ENCODE peak calls at places on chromosomes 12 and 14, in ten cellular contexts. Z, E, I, T, A, N, R, M, O and Y are unnamed samples. For H3K4me1 and H3K9me3, the result is how much of the 10 kb centered on the place peaks cover.

GRCh38 chr12:130147875-130148596 is 14.2 kb upstream of the FZD10 start:
- DNase-seq in T (no peak), I (no peak), N (no peak), R (no peak), Z (no peak), M (no peak), E (no peak), O (no peak), A (no peak), Y (no peak)

GRCh38 chr12:19196959-19197630 is 67.6 kb downstream of the PLEKHA5 start:
- DNase-seq in M (no peak), R (no peak), Z (no peak), N (no peak), A (no peak), O (no peak), E (no peak), T (no peak), I (no peak), Y (no peak)

GRCh38 chr14:58635041-58635440 is 2.7 kb upstream of the DACT1 start:
- DNase-seq in O (no peak), N (no peak), Z (no peak), E (no peak), M (no peak), A (no peak), R (no peak), T (no peak), I (no peak), Y (no peak)

GRCh38 chr12:6699989-6700645 is 498 bp downstream of the PIANP start:
- DNase-seq in E (no peak), T (no peak), A (peak), O (no peak), N (no peak), R (no peak), M (no peak), I (no peak), Z (no peak), Y (no peak)

GRCh38 chr14:89684139-89684538 is 267.1 kb upstream of the FOXN3 start:
- DNase-seq in M (no peak), Z (no peak), E (no peak), R (no peak), T (no peak), O (no peak), N (no peak), A (no peak), I (no peak), Y (no peak)

GRCh38 chr14:33460119-33460518 is 490.8 kb downstream of the EGLN3 start:
- DNase-seq in E (no peak), M (no peak), T (no peak), N (no peak), Z (no peak), A (peak), R (no peak), O (no peak), I (no peak), Y (no peak)

GRCh38 chr12:93827669-93828068 is 150.5 kb downstream of the CRADD start:
- DNase-seq in M (no peak), N (no peak), E (no peak), T (no peak), I (no peak), Z (no peak), O (peak), A (no peak), R (no peak), Y (no peak)

GRCh38 chr12:7716391-7716790 is 5.2 kb downstream of the DPPA3 start:
- DNase-seq in Z (no peak), N (no peak), E (peak), I (no peak), A (no peak), T (peak), O (no peak), R (no peak), M (no peak), Y (no peak)

GRCh38 chr14:81176224-81176623 is 44.5 kb downstream of the GTF2A1 start:
- DNase-seq in I (peak), N (no peak), E (no peak), R (no peak), A (no peak), Z (peak), M (peak), O (no peak), T (no peak), Y (no peak)

GRCh38 chr12:76158518-76159321 is 74.2 kb upstream of the NAP1L1 start:
- DNase-seq in I (peak), Z (peak), N (no peak), O (peak), M (peak), T (peak), E (peak), R (peak), A (no peak), Y (peak)

GRCh38 chr12:3293446-3294161 is 197.4 kb upstream of the PRMT8 start:
- DNase-seq in T (peak), Z (no peak), N (no peak), A (no peak), M (no peak), R (no peak), O (peak), I (no peak), E (no peak), Y (no peak)

GRCh38 chr12:108663324-108664015 is 29.8 kb upstream of the SELPLG start:
- DNase-seq in M (no peak), N (no peak), Z (no peak), E (no peak), R (no peak), T (no peak), O (no peak), I (no peak), A (no peak), Y (no peak)

GRCh38 chr12:108666326-108666995 is 32.8 kb upstream of the SELPLG start:
- DNase-seq in A (no peak), R (no peak), Z (no peak), T (no peak), E (no peak), O (no peak), M (no peak), N (peak), I (peak), Y (no peak)

GRCh38 chr12:108667349-108667748 is 33.7 kb upstream of the SELPLG start:
- DNase-seq in M (no peak), Z (no peak), E (no peak), R (no peak), O (no peak), T (no peak), A (no peak), N (no peak), I (no peak), Y (no peak)

GRCh38 chr12:108664338-108665258 is 30.9 kb upstream of the SELPLG start:
- DNase-seq in T (peak), R (peak), E (peak), O (peak), Z (peak), I (peak), A (peak), M (peak), N (peak), Y (peak)

GRCh38 chr12:108665608-108666202 is 32.0 kb upstream of the SELPLG start:
- DNase-seq in O (no peak), I (no peak), N (no peak), A (no peak), M (no peak), E (no peak), R (no peak), Z (no peak), T (no peak), Y (no peak)
- H3K4me1 ChIP-seq in O (under half), I (half or more), N (under half), A (under half), M (under half), E (under half), R (under half), Z (half or more), T (half or more), Y (under half)

DNA sequence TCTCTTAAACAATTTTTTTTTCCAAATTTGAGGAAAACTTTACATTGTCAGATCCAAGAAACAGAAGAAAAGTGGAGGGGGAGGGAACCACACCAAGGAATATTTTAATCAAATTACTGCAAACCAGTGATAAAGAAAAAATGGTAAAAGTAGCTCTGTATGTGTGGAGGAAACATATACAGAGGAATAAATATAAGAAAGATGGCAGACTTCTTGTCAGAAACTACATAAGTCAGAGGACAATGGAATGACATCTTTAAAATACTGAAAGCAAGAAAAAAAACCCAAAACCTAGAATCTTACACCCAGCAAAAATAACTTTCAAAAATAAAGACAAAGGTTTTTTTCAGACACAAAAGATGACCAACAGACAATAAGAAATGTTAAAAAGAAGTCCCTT is 10.2 kb upstream of the LLPH start:
- DNase-seq in E (no peak), Z (no peak), R (peak), O (no peak), T (peak), I (no peak), A (no peak), M (no peak), N (no peak), Y (no peak)
- H3K9me3 ChIP-seq in E (under half), Z (under half), R (under half), O (under half), T (under half), I (under half), A (under half), M (under half), N (under half), Y (under half)

DNA sequence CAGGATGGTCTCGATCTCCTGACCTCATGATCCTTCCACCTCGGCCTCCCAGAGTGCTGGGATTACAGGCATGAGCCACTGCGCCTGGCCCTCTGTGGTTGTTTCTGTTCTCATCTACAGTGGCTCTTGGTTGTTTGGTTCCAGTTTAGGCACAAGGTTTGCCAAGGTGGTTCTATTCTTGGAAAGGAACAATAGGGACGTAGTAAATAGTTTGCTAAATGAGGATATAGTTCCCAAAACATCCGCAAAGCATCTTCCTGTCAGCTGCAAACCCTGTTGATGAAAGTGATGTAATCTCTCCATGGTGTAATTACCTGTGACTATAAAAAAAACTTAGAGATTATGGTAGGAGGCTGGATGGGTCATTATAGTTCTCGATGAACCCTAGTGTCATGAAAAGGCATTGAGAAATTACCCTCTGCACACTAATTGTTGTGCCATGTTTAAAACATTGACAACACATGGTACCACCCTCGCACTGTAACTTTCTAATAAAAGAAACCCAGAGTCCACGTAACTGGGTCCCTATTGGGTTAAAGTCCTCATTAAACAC is 52.9 kb downstream of the SUSD6 start:
- DNase-seq in O (no peak), A (no peak), N (no peak), Z (no peak), I (no peak), M (no peak), T (no peak), E (no peak), R (no peak), Y (no peak)
- H3K4me3 ChIP-seq in O (no peak), A (no peak), N (no peak), Z (no peak), I (no peak), M (no peak), T (no peak), E (no peak), R (no peak), Y (no peak)

DNA sequence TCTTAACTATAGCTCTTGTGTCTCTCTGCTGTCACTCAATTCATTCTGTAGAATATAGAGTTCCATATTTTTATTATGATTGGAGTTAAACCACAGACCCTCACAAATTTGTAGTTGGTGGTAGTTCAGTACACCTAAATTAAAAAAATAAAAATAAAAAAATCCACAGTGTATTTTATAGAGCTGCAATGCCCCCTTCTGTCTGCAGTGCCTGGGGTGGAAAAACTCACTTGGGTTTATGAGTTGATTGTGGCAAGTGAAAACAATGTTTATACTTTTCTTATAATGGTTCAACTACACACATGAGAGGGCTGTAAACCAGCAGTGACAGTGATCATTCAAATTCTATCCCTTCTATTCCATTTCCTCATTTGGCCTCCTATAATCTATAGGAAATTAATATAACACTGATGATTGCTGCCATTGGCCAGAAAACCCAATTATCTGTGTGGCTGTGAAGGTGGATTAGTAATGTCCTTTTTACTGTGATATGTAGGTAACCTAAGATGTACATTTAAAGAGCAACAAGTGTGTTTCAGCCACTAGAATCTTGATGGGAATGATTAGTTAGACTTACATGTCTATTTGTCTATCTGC is 166.9 kb upstream of the LRIG3 start:
- DNase-seq in T (no peak), R (no peak), I (no peak), M (no peak), O (peak), E (peak), Z (no peak), N (no peak), A (no peak), Y (no peak)
- H3K4me1 ChIP-seq in T (under half), R (under half), I (under half), M (under half), O (under half), E (under half), Z (under half), N (under half), A (under half), Y (under half)

GRCh38 chr14:20112321-20112720 is 1.8 kb downstream of the OR4K17 start:
- DNase-seq in I (no peak), E (no peak), O (no peak), N (no peak), R (no peak), Z (no peak), M (no peak), A (no peak), T (no peak), Y (no peak)

GRCh38 chr14:20118795-20119194 is 8.3 kb downstream of the OR4K17 start:
- DNase-seq in M (no peak), Z (no peak), E (no peak), A (no peak), I (no peak), N (no peak), R (no peak), T (no peak), O (no peak), Y (no peak)

GRCh38 chr14:20116748-20117147 is 6.2 kb downstream of the OR4K17 start:
- DNase-seq in N (no peak), T (no peak), E (no peak), I (no peak), Z (no peak), R (no peak), A (no peak), O (no peak), M (no peak), Y (no peak)
- H3K9me3 ChIP-seq in N (under half), T (under half), E (under half), I (under half), Z (under half), R (under half), A (under half), O (under half), M (under half), Y (under half)

GRCh38 chr12:31950492-31950891 is 8.7 kb upstream of the RESF1 start:
- DNase-seq in A (no peak), N (no peak), O (no peak), M (no peak), I (no peak), R (no peak), E (no peak), Z (no peak), T (no peak), Y (no peak)
- H3K4me3 ChIP-seq in A (no peak), N (no peak), O (no peak), M (no peak), I (no peak), R (no peak), E (no peak), Z (no peak), T (no peak), Y (no peak)